ENCODE peak calls at places on chromosomes 6 and 20, in seven cellular contexts. One of them, this sample, is unnamed.

GRCh38 chr20:48826883-48827771 is 672 bp downstream of the PREX1 start:
- DNase-seq in GM03348: peak; percentile 46
- DNase-seq in HCT116: no peak
- DNase-seq in mammary epithelial cell: no peak
- DNase-seq in activated CD4-positive, CD25-positive, alpha-beta regulatory T cell: no peak
- DNase-seq in hypothalamus: no peak
- DNase-seq in activated CD8-positive, alpha-beta memory T cell treated with anti-CD3 and anti-CD28 coated beads, Interleukin-2, amount 10 ng/mL, durations not matched to agents 7 days and 5 days: peak; percentile 58
- DNase-seq in this sample: no peak

GRCh38 chr6:147540075-147540474 is 31.6 kb downstream of the SAMD5 start:
- DNase-seq in GM03348: no peak
- DNase-seq in HCT116: no peak
- DNase-seq in mammary epithelial cell: no peak
- DNase-seq in activated CD4-positive, CD25-positive, alpha-beta regulatory T cell: no peak
- DNase-seq in hypothalamus: no peak
- DNase-seq in activated CD8-positive, alpha-beta memory T cell treated with anti-CD3 and anti-CD28 coated beads, Interleukin-2, amount 10 ng/mL, durations not matched to agents 7 days and 5 days: no peak
- DNase-seq in this sample: no peak

GRCh38 chr20:62885046-62885445 is 23.4 kb upstream of the TCFL5 start:
- DNase-seq in GM03348: no peak
- DNase-seq in HCT116: no peak
- DNase-seq in mammary epithelial cell: no peak
- DNase-seq in activated CD4-positive, CD25-positive, alpha-beta regulatory T cell: no peak
- DNase-seq in hypothalamus: no peak
- DNase-seq in activated CD8-positive, alpha-beta memory T cell treated with anti-CD3 and anti-CD28 coated beads, Interleukin-2, amount 10 ng/mL, durations not matched to agents 7 days and 5 days: no peak
- DNase-seq in this sample: no peak

GRCh38 chr6:67591910-67592309 is 1043.2 kb upstream of the ADGRB3 start:
- DNase-seq in GM03348: no peak
- DNase-seq in HCT116: no peak
- DNase-seq in mammary epithelial cell: no peak
- DNase-seq in activated CD4-positive, CD25-positive, alpha-beta regulatory T cell: no peak
- DNase-seq in hypothalamus: no peak
- DNase-seq in activated CD8-positive, alpha-beta memory T cell treated with anti-CD3 and anti-CD28 coated beads, Interleukin-2, amount 10 ng/mL, durations not matched to agents 7 days and 5 days: no peak
- DNase-seq in this sample: no peak

GRCh38 chr20:9025643-9026042 is 43.2 kb upstream of the PLCB4 start:
- DNase-seq in GM03348: peak; percentile 63
- DNase-seq in HCT116: no peak
- DNase-seq in mammary epithelial cell: peak; percentile 21
- DNase-seq in activated CD4-positive, CD25-positive, alpha-beta regulatory T cell: no peak
- DNase-seq in hypothalamus: no peak
- DNase-seq in activated CD8-positive, alpha-beta memory T cell treated with anti-CD3 and anti-CD28 coated beads, Interleukin-2, amount 10 ng/mL, durations not matched to agents 7 days and 5 days: no peak
- DNase-seq in this sample: no peak

GRCh38 chr6:3844097-3844463 is 5.1 kb upstream of the FAM50B start:
- DNase-seq in GM03348: peak; percentile 77
- DNase-seq in HCT116: no peak
- DNase-seq in mammary epithelial cell: no peak
- DNase-seq in activated CD4-positive, CD25-positive, alpha-beta regulatory T cell: no peak
- DNase-seq in hypothalamus: no peak
- DNase-seq in activated CD8-positive, alpha-beta memory T cell treated with anti-CD3 and anti-CD28 coated beads, Interleukin-2, amount 10 ng/mL, durations not matched to agents 7 days and 5 days: no peak
- DNase-seq in this sample: no peak

GRCh38 chr20:33005132-33005566 is 916 bp upstream of the SUN5 start:
- DNase-seq in GM03348: no peak
- DNase-seq in HCT116: peak; percentile 6
- DNase-seq in mammary epithelial cell: no peak
- DNase-seq in activated CD4-positive, CD25-positive, alpha-beta regulatory T cell: no peak
- DNase-seq in hypothalamus: no peak
- DNase-seq in activated CD8-positive, alpha-beta memory T cell treated with anti-CD3 and anti-CD28 coated beads, Interleukin-2, amount 10 ng/mL, durations not matched to agents 7 days and 5 days: no peak
- DNase-seq in this sample: no peak

GRCh38 chr6:157505912-157506491 is 125.0 kb downstream of the ZDHHC14 start:
- DNase-seq in GM03348: no peak
- DNase-seq in HCT116: no peak
- DNase-seq in mammary epithelial cell: no peak
- DNase-seq in activated CD4-positive, CD25-positive, alpha-beta regulatory T cell: no peak
- DNase-seq in hypothalamus: no peak
- DNase-seq in activated CD8-positive, alpha-beta memory T cell treated with anti-CD3 and anti-CD28 coated beads, Interleukin-2, amount 10 ng/mL, durations not matched to agents 7 days and 5 days: no peak
- DNase-seq in this sample: no peak